ENCODE peak calls at places on chromosomes 7 and 10, in five cellular contexts. One of them, this sample, is unnamed.

GRCh38 chr7:20185988-20186387 is 31.2 kb downstream of the MACC1 start:
- DNase-seq in GM12878: no peak
- DNase-seq in K562: no peak
- DNase-seq in H1: no peak
- DNase-seq in HepG2: no peak
- DNase-seq in this sample: no peak

GRCh38 chr7:149824748-149825566 is 13.2 kb upstream of the ZNF862 start:
- DNase-seq in K562: peak; percentile 42
- DNase-seq in GM12878: no peak
- DNase-seq in H1: no peak
- DNase-seq in HepG2: no peak
- DNase-seq in this sample: no peak

GRCh38 chr10:31604141-31604540 is 285.1 kb downstream of the ZEB1 start:
- DNase-seq in HepG2: no peak
- DNase-seq in K562: no peak
- DNase-seq in H1: no peak
- DNase-seq in GM12878: no peak
- DNase-seq in this sample: peak; percentile 24

GRCh38 chr10:96289218-96289910 is 14.9 kb upstream of the DNTT start:
- DNase-seq in HepG2: no peak
- DNase-seq in K562: no peak
- DNase-seq in GM12878: no peak
- DNase-seq in H1: no peak
- DNase-seq in this sample: no peak

GRCh38 chr7:149237502-149237901 is 1.9 kb upstream of the ZNF212 start:
- DNase-seq in HepG2: no peak
- DNase-seq in K562: no peak
- DNase-seq in GM12878: no peak
- DNase-seq in H1: no peak
- DNase-seq in this sample: no peak

GRCh38 chr7:25860206-25860881 is 291.7 kb upstream of the NFE2L3 start:
- DNase-seq in H1: peak; percentile 55
- DNase-seq in HepG2: no peak
- DNase-seq in K562: peak; percentile 52
- DNase-seq in GM12878: no peak
- DNase-seq in this sample: peak; percentile 72

GRCh38 chr7:6545398-6546126 is 5.7 kb downstream of the GRID2IP start:
- DNase-seq in H1: no peak
- DNase-seq in HepG2: no peak
- DNase-seq in GM12878: no peak
- DNase-seq in K562: no peak
- DNase-seq in this sample: no peak

GRCh38 chr7:155896531-155897263 is 84.4 kb upstream of the SHH start:
- DNase-seq in GM12878: no peak
- DNase-seq in K562: no peak
- DNase-seq in HepG2: no peak
- DNase-seq in H1: no peak
- DNase-seq in this sample: no peak

GRCh38 chr10:71779641-71780040 is 6.3 kb upstream of the VSIR start:
- DNase-seq in GM12878: no peak
- DNase-seq in K562: no peak
- DNase-seq in H1: no peak
- DNase-seq in HepG2: no peak
- DNase-seq in this sample: no peak

GRCh38 chr10:131733596-131733995 is 167.2 kb upstream of the PPP2R2D start:
- DNase-seq in H1: no peak
- DNase-seq in HepG2: no peak
- DNase-seq in GM12878: no peak
- DNase-seq in K562: no peak
- DNase-seq in this sample: no peak

GRCh38 chr10:8566737-8567136 is 512.2 kb downstream of the GATA3 start:
- DNase-seq in HepG2: no peak
- DNase-seq in H1: no peak
- DNase-seq in K562: no peak
- DNase-seq in GM12878: no peak
- DNase-seq in this sample: no peak
- H3K27me3 ChIP-seq in HepG2: no peaks in the 10 kb centered on the region
- H3K27me3 ChIP-seq in H1: no peaks in the 10 kb centered on the region
- H3K27me3 ChIP-seq in K562: no peaks in the 10 kb centered on the region
- H3K27me3 ChIP-seq in GM12878: no peaks in the 10 kb centered on the region
- H3K27me3 ChIP-seq in this sample: no peaks in the 10 kb centered on the region

GRCh38 chr10:108574233-108574632 is 1349.1 kb downstream of the XPNPEP1 start:
- DNase-seq in K562: no peak
- DNase-seq in GM12878: no peak
- DNase-seq in HepG2: no peak
- DNase-seq in H1: no peak
- DNase-seq in this sample: no peak

GRCh38 chr10:108582387-108582786 is 1340.9 kb downstream of the XPNPEP1 start:
- DNase-seq in K562: no peak
- DNase-seq in HepG2: no peak
- DNase-seq in GM12878: no peak
- DNase-seq in H1: no peak
- DNase-seq in this sample: no peak

GRCh38 chr10:108583827-108584226 is 1339.5 kb downstream of the XPNPEP1 start:
- DNase-seq in HepG2: no peak
- DNase-seq in K562: no peak
- DNase-seq in GM12878: no peak
- DNase-seq in H1: no peak
- DNase-seq in this sample: no peak

GRCh38 chr10:108582888-108583287 is 1340.4 kb downstream of the XPNPEP1 start:
- DNase-seq in GM12878: no peak
- DNase-seq in K562: no peak
- DNase-seq in HepG2: no peak
- DNase-seq in H1: no peak
- DNase-seq in this sample: no peak

DNA sequence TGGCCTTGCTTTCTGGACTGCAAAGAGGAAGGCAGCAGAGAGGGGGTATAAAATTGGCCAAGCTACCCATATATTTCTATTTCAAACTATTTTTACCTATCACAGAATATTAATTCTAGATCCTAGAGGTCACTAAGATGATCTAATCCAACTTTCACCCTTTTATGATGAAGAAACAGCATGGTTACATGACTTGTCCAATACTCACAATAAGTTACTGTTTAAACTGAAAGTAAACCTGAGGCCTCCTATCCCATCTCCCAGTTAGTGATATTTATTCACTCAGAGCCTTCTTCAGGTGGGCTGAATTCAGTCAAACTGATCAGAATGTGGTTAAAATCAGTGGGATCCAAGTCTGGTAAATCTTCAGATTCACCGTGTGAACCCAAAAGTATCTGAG is 1345.1 kb downstream of the XPNPEP1 start:
- DNase-seq in K562: no peak
- DNase-seq in HepG2: no peak
- DNase-seq in H1: no peak
- DNase-seq in GM12878: no peak
- DNase-seq in this sample: no peak
- TF ChIP-seq CREB1 in K562: no peak
- TF ChIP-seq CREB1 in HepG2: no peak
- TF ChIP-seq CREB1 in H1: no peak
- TF ChIP-seq CREB1 in GM12878: no peak
- TF ChIP-seq CREB1 in this sample: no peak

GRCh38 chr10:99497343-99498025 is 35.3 kb upstream of the NKX2-3 start:
- DNase-seq in GM12878: no peak
- DNase-seq in HepG2: no peak
- DNase-seq in K562: no peak
- DNase-seq in H1: no peak
- DNase-seq in this sample: no peak
- H3K27me3 ChIP-seq in GM12878: no peaks in the 10 kb centered on the region
- H3K27me3 ChIP-seq in HepG2: peaks cover 1% of the 10 kb centered on the region
- H3K27me3 ChIP-seq in K562: no peaks in the 10 kb centered on the region
- H3K27me3 ChIP-seq in H1: no peaks in the 10 kb centered on the region
- H3K27me3 ChIP-seq in this sample: no peaks in the 10 kb centered on the region

DNA sequence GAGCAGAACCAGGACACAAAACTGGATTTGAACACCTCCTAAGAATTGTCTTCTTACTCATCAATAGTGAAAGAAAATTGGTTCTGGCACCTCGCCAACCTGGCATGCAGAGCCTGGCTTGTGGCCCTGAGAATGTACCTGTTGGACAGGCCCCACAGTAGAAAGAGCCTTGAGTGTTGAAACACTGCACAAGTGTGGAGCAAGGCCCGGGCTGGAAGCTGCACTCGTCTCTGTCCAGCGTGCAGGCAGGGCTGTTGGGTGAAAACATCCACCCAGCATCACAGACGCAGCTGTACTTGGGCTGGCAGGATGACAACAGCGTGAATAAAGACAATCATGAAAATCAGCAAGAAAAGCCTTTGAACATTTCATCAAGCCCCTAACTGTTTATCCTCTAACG is 15.7 kb downstream of the CUBN start:
- DNase-seq in HepG2: no peak
- DNase-seq in K562: no peak
- DNase-seq in H1: no peak
- DNase-seq in GM12878: no peak
- DNase-seq in this sample: no peak
- TF ChIP-seq CREB1 in HepG2: no peak
- TF ChIP-seq CREB1 in K562: no peak
- TF ChIP-seq CREB1 in H1: no peak
- TF ChIP-seq CREB1 in GM12878: no peak
- TF ChIP-seq CREB1 in this sample: no peak

GRCh38 chr7:1256621-1257020 is 23.9 kb downstream of the UNCX start:
- DNase-seq in H1: no peak
- DNase-seq in GM12878: no peak
- DNase-seq in HepG2: no peak
- DNase-seq in K562: no peak
- DNase-seq in this sample: no peak
- H3K27me3 ChIP-seq in H1: no peaks in the 10 kb centered on the region
- H3K27me3 ChIP-seq in GM12878: no peaks in the 10 kb centered on the region
- H3K27me3 ChIP-seq in HepG2: peaks cover 16% of the 10 kb centered on the region
- H3K27me3 ChIP-seq in K562: peaks cover 32% of the 10 kb centered on the region
- H3K27me3 ChIP-seq in this sample: no peaks in the 10 kb centered on the region

GRCh38 chr7:157977717-157978470 is 609.7 kb downstream of the PTPRN2 start:
- DNase-seq in GM12878: no peak
- DNase-seq in K562: no peak
- DNase-seq in H1: no peak
- DNase-seq in HepG2: no peak
- DNase-seq in this sample: no peak

GRCh38 chr7:157977306-157977705 is 610.3 kb downstream of the PTPRN2 start:
- DNase-seq in HepG2: no peak
- DNase-seq in H1: no peak
- DNase-seq in GM12878: no peak
- DNase-seq in K562: no peak
- DNase-seq in this sample: no peak

GRCh38 chr7:157979631-157980340 is 607.8 kb downstream of the PTPRN2 start:
- DNase-seq in H1: no peak
- DNase-seq in K562: no peak
- DNase-seq in HepG2: no peak
- DNase-seq in GM12878: no peak
- DNase-seq in this sample: no peak

GRCh38 chr7:157980774-157981173 is 606.8 kb downstream of the PTPRN2 start:
- DNase-seq in K562: no peak
- DNase-seq in GM12878: no peak
- DNase-seq in H1: no peak
- DNase-seq in HepG2: no peak
- DNase-seq in this sample: no peak

GRCh38 chr7:157978766-157979165 is 608.9 kb downstream of the PTPRN2 start:
- DNase-seq in GM12878: no peak
- DNase-seq in H1: no peak
- DNase-seq in HepG2: no peak
- DNase-seq in K562: no peak
- DNase-seq in this sample: no peak
- TF ChIP-seq CREB1 in GM12878: no peak
- TF ChIP-seq CREB1 in H1: no peak
- TF ChIP-seq CREB1 in HepG2: no peak
- TF ChIP-seq CREB1 in K562: no peak
- TF ChIP-seq CREB1 in this sample: no peak

This sample was measured in GM23338.